ENCODE peak calls at places on chromosomes 13 and 19, in five cellular contexts. M, C, X, V and O are unnamed samples.

GRCh38 chr13:54162069-54162468 is 1133.5 kb downstream of the OLFM4 start:
- DNase-seq in V (no peak), C (no peak), X (no peak), M (no peak), O (no peak)

GRCh38 chr13:46721054-46721453 is 75.9 kb downstream of the ESD start:
- DNase-seq in V (no peak), X (peak; percentile 5), C (no peak), M (peak; percentile 29), O (no peak)

GRCh38 chr19:37079238-37079637 is 1.0 kb downstream of the ZNF420 start:
- DNase-seq in M (no peak), V (no peak), X (no peak), C (no peak), O (no peak)

GRCh38 chr19:32367063-32367462 is 21.7 kb downstream of the ZNF507 start:
- DNase-seq in M (no peak), C (no peak), V (no peak), X (no peak), O (no peak)

GRCh38 chr19:13817018-13817614 is 21.9 kb downstream of the ZSWIM4 start:
- DNase-seq in C (no peak), V (no peak), M (no peak), X (no peak), O (no peak)

GRCh38 chr13:46197299-46197975 is 14.3 kb upstream of the LRRC63 start:
- DNase-seq in V (peak; percentile 4), M (no peak), X (no peak), C (peak; percentile 23), O (no peak)

GRCh38 chr19:35040474-35040825 is 1.1 kb upstream of the HPN start:
- DNase-seq in C (no peak), V (no peak), M (no peak), X (no peak), O (no peak)

GRCh38 chr13:40518481-40518882 is 148.0 kb downstream of the FOXO1 start:
- DNase-seq in M (peak; percentile 57), X (no peak), C (peak; percentile 47), V (no peak), O (no peak)

GRCh38 chr19:409006-409514 is at the start of gene C2CD4C:
- DNase-seq in C (no peak), X (no peak), V (no peak), M (no peak), O (no peak)

DNA sequence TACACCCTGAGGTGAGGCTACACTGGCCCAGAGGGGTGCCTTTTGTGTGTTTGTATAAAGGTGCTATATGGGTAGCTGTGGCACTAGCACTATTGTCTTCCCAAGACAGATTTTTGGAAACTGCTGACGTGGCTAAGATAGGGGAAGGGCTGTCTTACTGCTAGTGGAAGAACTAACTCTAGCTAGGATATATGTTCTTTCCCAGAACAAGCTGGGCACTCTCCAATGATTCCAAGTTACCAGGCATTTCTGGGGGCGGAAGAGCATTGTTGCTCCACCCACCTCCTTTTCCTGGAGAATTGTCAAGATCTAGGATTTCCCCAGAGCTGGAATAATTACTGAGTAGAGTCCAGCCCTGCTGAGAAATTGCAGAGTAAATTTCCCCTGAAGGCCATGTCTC is 408.3 kb downstream of the KLF5 start:
- DNase-seq in C (no peak), M (peak; percentile 67), X (no peak), V (no peak), O (no peak)
- TF ChIP-seq CTCF in C (no peak), M (no peak), X (no peak), V (no peak), O (no peak)

GRCh38 chr19:44775676-44776240 is 1.9 kb upstream of the CBLC start:
- DNase-seq in C (no peak), X (no peak), V (no peak), M (no peak), O (no peak)

GRCh38 chr19:44776402-44777096 is 1.1 kb upstream of the CBLC start:
- DNase-seq in C (no peak), M (no peak), V (no peak), X (no peak), O (no peak)

GRCh38 chr19:44779150-44779549 is 1.5 kb downstream of the CBLC start:
- DNase-seq in C (no peak), M (no peak), V (no peak), X (no peak), O (no peak)

GRCh38 chr19:44774614-44775013 is 3.1 kb upstream of the CBLC start:
- DNase-seq in C (no peak), M (no peak), V (no peak), X (no peak), O (no peak)

GRCh38 chr19:44777715-44778347 is at the start of gene CBLC:
- DNase-seq in M (no peak), V (no peak), X (no peak), C (no peak), O (no peak)
- H3K4me3 ChIP-seq in M (no peak within 1 kb of the TSS), V (no peak within 1 kb of the TSS), X (no peak within 1 kb of the TSS), C (peak within 1 kb of the TSS; percentile 34), O (no peak within 1 kb of the TSS)

GRCh38 chr19:40799558-40800338 is 757 bp downstream of the EGLN2 start:
- DNase-seq in C (no peak), M (no peak), V (no peak), X (no peak), O (no peak)

GRCh38 chr19:40797963-40798222 is 1.1 kb upstream of the EGLN2 start:
- DNase-seq in M (no peak), X (no peak), C (no peak), V (no peak), O (no peak)

GRCh38 chr19:40797166-40797962 is 1.6 kb upstream of the EGLN2 start:
- DNase-seq in C (no peak), V (no peak), X (no peak), M (no peak), O (no peak)

GRCh38 chr19:40798997-40799557 is at the start of gene EGLN2:
- DNase-seq in V (no peak), C (no peak), X (no peak), M (no peak), O (no peak)

GRCh38 chr19:40798223-40798996 is 581 bp upstream of the EGLN2 start:
- DNase-seq in M (peak; percentile 100), C (peak; percentile 99), X (peak; percentile 95), V (peak; percentile 96), O (peak; percentile 97)
- TF ChIP-seq CTCF in M (peak; percentile 61), C (peak; percentile 26), X (peak; percentile 28), V (peak; percentile 42), O (peak; percentile 55)

GRCh38 chr19:10141973-10142372 is 22.3 kb upstream of the EIF3G start:
- DNase-seq in X (no peak), C (no peak), V (no peak), M (no peak), O (no peak)
- H3K4me3 ChIP-seq in X (no peak overlapping the region), C (no peak overlapping the region), V (no peak overlapping the region), M (no peak overlapping the region), O (no peak overlapping the region)

GRCh38 chr13:90362718-90363117 is 984.8 kb upstream of the MIR17HG start:
- DNase-seq in V (no peak), M (peak; percentile 1), C (no peak), X (peak; percentile 19), O (no peak)

GRCh38 chr13:90360785-90361184 is 986.7 kb upstream of the MIR17HG start:
- DNase-seq in C (no peak), X (no peak), M (no peak), V (no peak), O (no peak)

GRCh38 chr13:90365130-90365529 is 982.4 kb upstream of the MIR17HG start:
- DNase-seq in X (no peak), V (no peak), C (no peak), M (peak; percentile 15), O (no peak)
- TF ChIP-seq CTCF in X (no peak), V (peak; percentile 14), C (no peak), M (peak; percentile 38), O (peak; percentile 9)

GRCh38 chr13:80400834-80401450 is 60.0 kb upstream of the SPRY2 start:
- DNase-seq in V (no peak), M (no peak), X (no peak), C (no peak), O (no peak)

GRCh38 chr13:80399340-80400163 is 58.6 kb upstream of the SPRY2 start:
- DNase-seq in C (no peak), X (peak; percentile 15), V (no peak), M (no peak), O (no peak)

DNA sequence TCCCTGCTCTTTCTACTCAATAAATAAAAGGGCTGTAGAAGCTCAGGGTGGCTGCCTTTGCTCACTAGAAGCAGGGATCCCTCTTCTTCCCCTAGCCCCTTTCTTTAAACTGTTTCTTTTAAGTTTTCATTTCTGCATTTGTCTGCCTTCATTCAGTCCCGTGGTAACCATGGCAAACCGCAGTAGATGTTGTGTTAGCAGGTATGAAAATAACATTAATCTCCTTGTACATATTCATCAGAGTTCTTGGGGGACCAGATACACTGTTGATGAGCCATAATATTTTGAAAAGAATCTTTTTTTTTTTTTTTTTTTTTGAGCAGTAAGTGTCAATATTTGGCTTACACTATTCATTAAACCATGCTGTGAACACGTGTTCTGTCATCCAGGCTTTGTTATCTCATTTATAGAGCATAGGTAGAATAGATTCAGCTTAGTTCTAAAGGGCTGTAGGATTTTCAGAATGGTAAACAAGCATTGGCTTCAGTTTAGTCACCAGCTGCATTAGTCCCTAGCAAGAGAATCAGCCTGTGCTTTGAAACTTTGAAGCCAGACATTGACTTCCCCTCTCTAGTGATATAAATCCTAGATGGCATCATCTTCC is 59.3 kb upstream of the SPRY2 start:
- DNase-seq in X (no peak), M (no peak), V (no peak), C (no peak), O (no peak)
- H3K4me3 ChIP-seq in X (no peak overlapping the region), M (no peak overlapping the region), V (no peak overlapping the region), C (no peak overlapping the region), O (no peak overlapping the region)

GRCh38 chr13:26378116-26378515 is 124.2 kb downstream of the CDK8 start:
- DNase-seq in C (no peak), V (no peak), M (no peak), X (no peak), O (no peak)

GRCh38 chr13:26379831-26380230 is 125.9 kb downstream of the CDK8 start:
- DNase-seq in X (no peak), V (no peak), C (no peak), M (no peak), O (no peak)

GRCh38 chr13:26376430-26376829 is 122.5 kb downstream of the CDK8 start:
- DNase-seq in X (no peak), V (no peak), C (no peak), M (no peak), O (no peak)

GRCh38 chr13:26380930-26381329 is 127.0 kb downstream of the CDK8 start:
- DNase-seq in V (no peak), X (no peak), C (no peak), M (no peak), O (no peak)

DNA sequence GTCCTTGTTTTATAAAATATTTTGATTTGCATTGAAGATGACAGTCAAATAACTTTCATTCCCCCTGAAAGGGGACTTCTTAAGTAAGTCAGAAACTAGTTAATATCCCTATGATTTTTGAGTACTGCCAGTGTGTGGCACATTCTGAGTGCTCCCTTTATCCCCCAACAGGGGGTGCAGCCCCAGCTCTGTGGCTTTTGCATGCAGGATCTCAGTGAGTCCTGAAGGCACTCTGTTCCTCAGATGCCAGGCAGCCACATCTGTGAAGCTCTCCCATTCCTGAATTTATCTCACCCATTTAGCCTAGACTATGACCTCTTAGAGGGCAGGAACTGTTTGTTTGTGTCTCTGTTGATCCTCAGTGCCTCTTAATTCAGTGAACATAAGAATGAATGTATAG is 123.1 kb downstream of the CDK8 start:
- DNase-seq in C (no peak), V (no peak), X (no peak), M (peak; percentile 1), O (no peak)
- TF ChIP-seq CTCF in C (peak; percentile 31), V (peak; percentile 42), X (peak; percentile 54), M (peak; percentile 47), O (peak; percentile 46)